ENCODE peak calls at places on chromosomes 3 and 15, in nine cellular contexts. One of them, this sample, is unnamed.

GRCh38 chr3:171323934-171324535 is 136.2 kb downstream of the TNIK start:
- DNase-seq in astrocyte of the cerebellum: no peak
- DNase-seq in glutamatergic neuron: no peak
- DNase-seq in CD4-positive, alpha-beta memory T cell: no peak
- DNase-seq in head of caudate nucleus: no peak
- DNase-seq in mucosa of descending colon: no peak
- DNase-seq in T-helper 2 cell: no peak
- DNase-seq in Kasumi-1: no peak
- DNase-seq in PC-3: no peak
- DNase-seq in this sample: no peak

GRCh38 chr3:105397974-105398373 is 31.3 kb downstream of the ALCAM start:
- DNase-seq in head of caudate nucleus: no peak
- DNase-seq in PC-3: no peak
- DNase-seq in CD4-positive, alpha-beta memory T cell: no peak
- DNase-seq in Kasumi-1: no peak
- DNase-seq in astrocyte of the cerebellum: no peak
- DNase-seq in T-helper 2 cell: no peak
- DNase-seq in mucosa of descending colon: no peak
- DNase-seq in glutamatergic neuron: no peak
- DNase-seq in this sample: no peak

GRCh38 chr3:126939347-126939735 is 43.6 kb upstream of the PLXNA1 start:
- DNase-seq in head of caudate nucleus: no peak
- DNase-seq in Kasumi-1: no peak
- DNase-seq in mucosa of descending colon: no peak
- DNase-seq in glutamatergic neuron: no peak
- DNase-seq in T-helper 2 cell: no peak
- DNase-seq in PC-3: no peak
- DNase-seq in CD4-positive, alpha-beta memory T cell: no peak
- DNase-seq in astrocyte of the cerebellum: no peak
- DNase-seq in this sample: no peak

GRCh38 chr3:31918179-31919165 is 62.6 kb downstream of the OSBPL10 start:
- DNase-seq in mucosa of descending colon: no peak
- DNase-seq in glutamatergic neuron: no peak
- DNase-seq in T-helper 2 cell: no peak
- DNase-seq in head of caudate nucleus: no peak
- DNase-seq in astrocyte of the cerebellum: no peak
- DNase-seq in Kasumi-1: no peak
- DNase-seq in PC-3: no peak
- DNase-seq in CD4-positive, alpha-beta memory T cell: peak
- DNase-seq in this sample: no peak

GRCh38 chr3:154105218-154105975 is 15.8 kb upstream of the ARHGEF26 start:
- DNase-seq in head of caudate nucleus: peak
- DNase-seq in CD4-positive, alpha-beta memory T cell: no peak
- DNase-seq in PC-3: no peak
- DNase-seq in astrocyte of the cerebellum: no peak
- DNase-seq in glutamatergic neuron: no peak
- DNase-seq in Kasumi-1: no peak
- DNase-seq in T-helper 2 cell: no peak
- DNase-seq in mucosa of descending colon: no peak
- DNase-seq in this sample: no peak

GRCh38 chr15:68885070-68885469 is 45.3 kb upstream of the SPESP1 start:
- DNase-seq in T-helper 2 cell: no peak
- DNase-seq in astrocyte of the cerebellum: peak
- DNase-seq in head of caudate nucleus: no peak
- DNase-seq in PC-3: peak
- DNase-seq in Kasumi-1: no peak
- DNase-seq in CD4-positive, alpha-beta memory T cell: no peak
- DNase-seq in glutamatergic neuron: no peak
- DNase-seq in mucosa of descending colon: no peak
- DNase-seq in this sample: peak

GRCh38 chr15:41877631-41878354 is 16.1 kb downstream of the SPTBN5 start:
- DNase-seq in CD4-positive, alpha-beta memory T cell: no peak
- DNase-seq in PC-3: no peak
- DNase-seq in astrocyte of the cerebellum: no peak
- DNase-seq in head of caudate nucleus: no peak
- DNase-seq in T-helper 2 cell: no peak
- DNase-seq in glutamatergic neuron: no peak
- DNase-seq in mucosa of descending colon: no peak
- DNase-seq in Kasumi-1: no peak
- DNase-seq in this sample: no peak

GRCh38 chr15:66047321-66048024 is 178.2 kb downstream of the RAB11A start:
- DNase-seq in astrocyte of the cerebellum: no peak
- DNase-seq in head of caudate nucleus: no peak
- DNase-seq in glutamatergic neuron: no peak
- DNase-seq in PC-3: no peak
- DNase-seq in Kasumi-1: no peak
- DNase-seq in mucosa of descending colon: no peak
- DNase-seq in CD4-positive, alpha-beta memory T cell: no peak
- DNase-seq in T-helper 2 cell: no peak
- DNase-seq in this sample: no peak

GRCh38 chr15:99492716-99493115 is 73.1 kb upstream of the MEF2A start:
- DNase-seq in astrocyte of the cerebellum: no peak
- DNase-seq in T-helper 2 cell: no peak
- DNase-seq in Kasumi-1: no peak
- DNase-seq in CD4-positive, alpha-beta memory T cell: no peak
- DNase-seq in PC-3: no peak
- DNase-seq in glutamatergic neuron: no peak
- DNase-seq in head of caudate nucleus: no peak
- DNase-seq in mucosa of descending colon: no peak
- DNase-seq in this sample: no peak

GRCh38 chr3:88321696-88322095 is 171.9 kb downstream of the C3orf38 start:
- DNase-seq in mucosa of descending colon: no peak
- DNase-seq in PC-3: peak
- DNase-seq in CD4-positive, alpha-beta memory T cell: no peak
- DNase-seq in T-helper 2 cell: no peak
- DNase-seq in head of caudate nucleus: no peak
- DNase-seq in astrocyte of the cerebellum: no peak
- DNase-seq in glutamatergic neuron: no peak
- DNase-seq in Kasumi-1: no peak
- DNase-seq in this sample: peak

GRCh38 chr3:10955694-10956453 is 36.7 kb upstream of the SLC6A1 start:
- DNase-seq in glutamatergic neuron: no peak
- DNase-seq in T-helper 2 cell: no peak
- DNase-seq in Kasumi-1: no peak
- DNase-seq in head of caudate nucleus: no peak
- DNase-seq in PC-3: no peak
- DNase-seq in mucosa of descending colon: no peak
- DNase-seq in CD4-positive, alpha-beta memory T cell: no peak
- DNase-seq in astrocyte of the cerebellum: peak
- DNase-seq in this sample: no peak

GRCh38 chr3:151166161-151166560 is 36.9 kb downstream of the GPR171 start:
- DNase-seq in Kasumi-1: peak
- DNase-seq in glutamatergic neuron: no peak
- DNase-seq in CD4-positive, alpha-beta memory T cell: no peak
- DNase-seq in PC-3: peak
- DNase-seq in T-helper 2 cell: no peak
- DNase-seq in head of caudate nucleus: no peak
- DNase-seq in astrocyte of the cerebellum: no peak
- DNase-seq in mucosa of descending colon: no peak
- DNase-seq in this sample: no peak

GRCh38 chr3:192825657-192826200 is 91.9 kb downstream of the MB21D2 start:
- DNase-seq in Kasumi-1: no peak
- DNase-seq in glutamatergic neuron: no peak
- DNase-seq in astrocyte of the cerebellum: no peak
- DNase-seq in mucosa of descending colon: no peak
- DNase-seq in CD4-positive, alpha-beta memory T cell: no peak
- DNase-seq in T-helper 2 cell: no peak
- DNase-seq in PC-3: no peak
- DNase-seq in head of caudate nucleus: no peak
- DNase-seq in this sample: peak

GRCh38 chr3:172564499-172564898 is 41.3 kb upstream of the TNFSF10 start:
- DNase-seq in astrocyte of the cerebellum: no peak
- DNase-seq in CD4-positive, alpha-beta memory T cell: no peak
- DNase-seq in T-helper 2 cell: no peak
- DNase-seq in glutamatergic neuron: no peak
- DNase-seq in mucosa of descending colon: no peak
- DNase-seq in PC-3: no peak
- DNase-seq in Kasumi-1: no peak
- DNase-seq in head of caudate nucleus: no peak
- DNase-seq in this sample: no peak

GRCh38 chr3:122458992-122459391 is 43.1 kb upstream of the WDR5B start:
- DNase-seq in astrocyte of the cerebellum: peak
- DNase-seq in T-helper 2 cell: no peak
- DNase-seq in Kasumi-1: peak
- DNase-seq in mucosa of descending colon: no peak
- DNase-seq in head of caudate nucleus: no peak
- DNase-seq in PC-3: peak
- DNase-seq in glutamatergic neuron: no peak
- DNase-seq in CD4-positive, alpha-beta memory T cell: no peak
- DNase-seq in this sample: peak

GRCh38 chr3:112056451-112056929 is 22.0 kb downstream of the TMPRSS7 start:
- DNase-seq in head of caudate nucleus: no peak
- DNase-seq in CD4-positive, alpha-beta memory T cell: no peak
- DNase-seq in PC-3: peak
- DNase-seq in glutamatergic neuron: no peak
- DNase-seq in mucosa of descending colon: no peak
- DNase-seq in T-helper 2 cell: no peak
- DNase-seq in Kasumi-1: no peak
- DNase-seq in astrocyte of the cerebellum: no peak
- DNase-seq in this sample: peak

GRCh38 chr3:197216169-197216860 is 82.1 kb downstream of the DLG1 start:
- DNase-seq in T-helper 2 cell: no peak
- DNase-seq in CD4-positive, alpha-beta memory T cell: no peak
- DNase-seq in Kasumi-1: no peak
- DNase-seq in astrocyte of the cerebellum: peak
- DNase-seq in mucosa of descending colon: no peak
- DNase-seq in PC-3: peak
- DNase-seq in glutamatergic neuron: no peak
- DNase-seq in head of caudate nucleus: no peak
- DNase-seq in this sample: peak

GRCh38 chr3:46276497-46277099 is 34.3 kb downstream of the CCR3 start:
- DNase-seq in head of caudate nucleus: no peak
- DNase-seq in CD4-positive, alpha-beta memory T cell: peak
- DNase-seq in PC-3: peak
- DNase-seq in Kasumi-1: peak
- DNase-seq in mucosa of descending colon: peak
- DNase-seq in glutamatergic neuron: peak
- DNase-seq in T-helper 2 cell: peak
- DNase-seq in astrocyte of the cerebellum: no peak
- DNase-seq in this sample: peak

GRCh38 chr3:174524203-174524602 is 334.9 kb upstream of the NAALADL2 start:
- DNase-seq in CD4-positive, alpha-beta memory T cell: no peak
- DNase-seq in head of caudate nucleus: no peak
- DNase-seq in T-helper 2 cell: no peak
- DNase-seq in mucosa of descending colon: no peak
- DNase-seq in astrocyte of the cerebellum: no peak
- DNase-seq in PC-3: no peak
- DNase-seq in glutamatergic neuron: no peak
- DNase-seq in Kasumi-1: no peak
- DNase-seq in this sample: no peak

GRCh38 chr3:27319847-27320526 is 49.2 kb downstream of the NEK10 start:
- DNase-seq in astrocyte of the cerebellum: no peak
- DNase-seq in mucosa of descending colon: no peak
- DNase-seq in T-helper 2 cell: no peak
- DNase-seq in glutamatergic neuron: no peak
- DNase-seq in CD4-positive, alpha-beta memory T cell: no peak
- DNase-seq in head of caudate nucleus: no peak
- DNase-seq in Kasumi-1: no peak
- DNase-seq in PC-3: no peak
- DNase-seq in this sample: no peak

GRCh38 chr15:51076898-51077564 is 17.7 kb downstream of the TNFAIP8L3 start:
- DNase-seq in T-helper 2 cell: no peak
- DNase-seq in CD4-positive, alpha-beta memory T cell: no peak
- DNase-seq in PC-3: no peak
- DNase-seq in head of caudate nucleus: peak
- DNase-seq in mucosa of descending colon: peak
- DNase-seq in glutamatergic neuron: no peak
- DNase-seq in astrocyte of the cerebellum: peak
- DNase-seq in Kasumi-1: no peak
- DNase-seq in this sample: no peak

GRCh38 chr3:188165596-188165995 is 11.6 kb downstream of the LPP start:
- DNase-seq in CD4-positive, alpha-beta memory T cell: no peak
- DNase-seq in Kasumi-1: no peak
- DNase-seq in glutamatergic neuron: no peak
- DNase-seq in PC-3: no peak
- DNase-seq in T-helper 2 cell: no peak
- DNase-seq in astrocyte of the cerebellum: no peak
- DNase-seq in mucosa of descending colon: no peak
- DNase-seq in head of caudate nucleus: no peak
- DNase-seq in this sample: no peak

GRCh38 chr3:93843981-93844380 is 129.7 kb downstream of the PROS1 start:
- DNase-seq in head of caudate nucleus: no peak
- DNase-seq in glutamatergic neuron: no peak
- DNase-seq in PC-3: peak
- DNase-seq in Kasumi-1: no peak
- DNase-seq in T-helper 2 cell: no peak
- DNase-seq in astrocyte of the cerebellum: peak
- DNase-seq in mucosa of descending colon: no peak
- DNase-seq in CD4-positive, alpha-beta memory T cell: no peak
- DNase-seq in this sample: peak

GRCh38 chr3:45414823-45415222 is 26.4 kb downstream of the LARS2 start:
- DNase-seq in Kasumi-1: peak
- DNase-seq in glutamatergic neuron: no peak
- DNase-seq in T-helper 2 cell: no peak
- DNase-seq in CD4-positive, alpha-beta memory T cell: no peak
- DNase-seq in mucosa of descending colon: no peak
- DNase-seq in astrocyte of the cerebellum: no peak
- DNase-seq in head of caudate nucleus: no peak
- DNase-seq in PC-3: no peak
- DNase-seq in this sample: no peak